ENCODE peak calls at places on chromosome 9, in four cellular contexts. One of them, this sample, is unnamed. For H3K4me1, the result is how much of the 10 kb centered on the place peaks cover.

GRCh38 chr9:89929721-89930480 is 325.1 kb downstream of the GADD45G start:
- DNase-seq in heart right ventricle: no peak
- DNase-seq in body of pancreas: peak
- DNase-seq in RWPE2: no peak
- DNase-seq in this sample: no peak

GRCh38 chr9:112174223-112174964 is 703 bp downstream of the SUSD1 start:
- DNase-seq in heart right ventricle: peak
- DNase-seq in body of pancreas: peak
- DNase-seq in RWPE2: no peak
- DNase-seq in this sample: peak

GRCh38 chr9:125125523-125125922 is 17.8 kb downstream of the SCAI start:
- DNase-seq in heart right ventricle: no peak
- DNase-seq in body of pancreas: no peak
- DNase-seq in RWPE2: no peak
- DNase-seq in this sample: no peak

GRCh38 chr9:80954521-80954920 is 734.8 kb downstream of the TLE1 start:
- DNase-seq in heart right ventricle: no peak
- DNase-seq in body of pancreas: no peak
- DNase-seq in RWPE2: no peak
- DNase-seq in this sample: no peak

GRCh38 chr9:102972780-102973179 is 22.4 kb upstream of the CYLC2 start:
- DNase-seq in heart right ventricle: no peak
- DNase-seq in body of pancreas: no peak
- DNase-seq in RWPE2: no peak
- DNase-seq in this sample: no peak

GRCh38 chr9:121498487-121499176 is 1.0 kb downstream of the GGTA1 start:
- DNase-seq in heart right ventricle: peak
- DNase-seq in body of pancreas: peak
- DNase-seq in RWPE2: no peak
- DNase-seq in this sample: no peak

GRCh38 chr9:14591411-14591810 is 101.8 kb downstream of the ZDHHC21 start:
- DNase-seq in heart right ventricle: no peak
- DNase-seq in body of pancreas: no peak
- DNase-seq in RWPE2: no peak
- DNase-seq in this sample: no peak

GRCh38 chr9:36873247-36873875 is 160.7 kb downstream of the PAX5 start:
- DNase-seq in heart right ventricle: peak
- DNase-seq in body of pancreas: peak
- DNase-seq in RWPE2: no peak
- DNase-seq in this sample: peak

GRCh38 chr9:12702160-12702758 is 9.1 kb downstream of the TYRP1 start:
- DNase-seq in heart right ventricle: peak
- DNase-seq in body of pancreas: peak
- DNase-seq in RWPE2: no peak
- DNase-seq in this sample: no peak

GRCh38 chr9:70324963-70325362 is 66.2 kb downstream of the SMC5 start:
- DNase-seq in heart right ventricle: no peak
- DNase-seq in body of pancreas: no peak
- DNase-seq in RWPE2: no peak
- DNase-seq in this sample: no peak

GRCh38 chr9:70049236-70049635 is 5.6 kb downstream of the MAMDC2 start:
- DNase-seq in heart right ventricle: no peak
- DNase-seq in body of pancreas: peak
- DNase-seq in RWPE2: no peak
- DNase-seq in this sample: no peak

GRCh38 chr9:99967457-99967856 is 61.0 kb downstream of the STX17 start:
- DNase-seq in heart right ventricle: no peak
- DNase-seq in body of pancreas: no peak
- DNase-seq in RWPE2: no peak
- DNase-seq in this sample: no peak

GRCh38 chr9:96619109-96619435 is 571 bp downstream of the CDC14B start:
- DNase-seq in heart right ventricle: peak
- DNase-seq in body of pancreas: no peak
- DNase-seq in RWPE2: no peak
- DNase-seq in this sample: no peak

GRCh38 chr9:3337515-3337914 is 188.3 kb downstream of the RFX3 start:
- DNase-seq in heart right ventricle: no peak
- DNase-seq in body of pancreas: peak
- DNase-seq in RWPE2: no peak
- DNase-seq in this sample: no peak

GRCh38 chr9:84583866-84584265 is 85.7 kb upstream of the NTRK2 start:
- DNase-seq in heart right ventricle: no peak
- DNase-seq in body of pancreas: no peak
- DNase-seq in RWPE2: no peak
- DNase-seq in this sample: no peak

GRCh38 chr9:101388507-101388993 is 3.7 kb upstream of the BAAT start:
- DNase-seq in heart right ventricle: no peak
- DNase-seq in body of pancreas: no peak
- DNase-seq in RWPE2: no peak
- DNase-seq in this sample: no peak

GRCh38 chr9:13719410-13719809 is 439.9 kb upstream of the MPDZ start:
- DNase-seq in heart right ventricle: no peak
- DNase-seq in body of pancreas: no peak
- DNase-seq in RWPE2: no peak
- DNase-seq in this sample: no peak

GRCh38 chr9:109206670-109207069 is 39.6 kb upstream of the FRRS1L start:
- DNase-seq in heart right ventricle: no peak
- DNase-seq in body of pancreas: no peak
- DNase-seq in RWPE2: no peak
- DNase-seq in this sample: no peak

GRCh38 chr9:121637441-121638222 is 13.8 kb upstream of the DAB2IP start:
- DNase-seq in heart right ventricle: no peak
- DNase-seq in body of pancreas: no peak
- DNase-seq in RWPE2: no peak
- DNase-seq in this sample: no peak

GRCh38 chr9:135280666-135281065 is 193.2 kb downstream of the OLFM1 start:
- DNase-seq in heart right ventricle: no peak
- DNase-seq in body of pancreas: no peak
- DNase-seq in RWPE2: no peak
- DNase-seq in this sample: no peak

GRCh38 chr9:119003882-119004617 is 365.2 kb downstream of the BRINP1 start:
- DNase-seq in heart right ventricle: no peak
- DNase-seq in body of pancreas: no peak
- DNase-seq in RWPE2: no peak
- DNase-seq in this sample: no peak

GRCh38 chr9:16278420-16278999 is 592.0 kb downstream of the BNC2 start:
- DNase-seq in heart right ventricle: no peak
- DNase-seq in body of pancreas: no peak
- DNase-seq in RWPE2: no peak
- DNase-seq in this sample: no peak

GRCh38 chr9:132216861-132217655 is 55.2 kb downstream of the NTNG2 start:
- DNase-seq in heart right ventricle: no peak
- DNase-seq in body of pancreas: peak
- DNase-seq in RWPE2: no peak
- DNase-seq in this sample: no peak

GRCh38 chr9:35814106-35814840 is 569 bp downstream of the HINT2 start:
- DNase-seq in heart right ventricle: peak
- DNase-seq in body of pancreas: peak
- DNase-seq in RWPE2: no peak
- DNase-seq in this sample: peak

GRCh38 chr9:74865177-74865576 is 22.5 kb downstream of the TRPM6 start:
- DNase-seq in heart right ventricle: no peak
- DNase-seq in body of pancreas: no peak
- DNase-seq in RWPE2: no peak
- DNase-seq in this sample: no peak

DNA sequence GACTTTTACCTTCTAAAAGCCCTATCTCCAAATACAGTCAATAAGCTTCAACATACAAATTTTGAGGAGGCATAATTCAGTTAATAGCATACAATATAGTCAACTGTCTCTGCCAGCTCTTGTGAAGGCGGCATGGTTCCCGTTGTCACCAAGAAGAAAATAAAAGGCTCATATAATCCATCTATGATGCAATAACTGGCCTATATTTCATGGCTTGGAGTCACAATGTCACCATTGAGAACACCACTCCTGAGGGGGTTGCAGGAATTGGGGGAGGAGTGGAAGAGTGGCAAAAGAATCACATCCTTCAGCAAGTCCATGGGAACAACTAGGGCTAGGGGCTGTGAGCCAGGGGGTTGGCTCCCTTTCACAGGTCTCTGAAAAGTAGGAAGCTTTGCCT is 16.0 kb upstream of the ASTN2 start:
- DNase-seq in heart right ventricle: no peak
- DNase-seq in body of pancreas: no peak
- DNase-seq in RWPE2: no peak
- DNase-seq in this sample: no peak
- H3K4me3 ChIP-seq in heart right ventricle: no peak
- H3K4me3 ChIP-seq in body of pancreas: no peak
- H3K4me3 ChIP-seq in RWPE2: no peak
- H3K4me3 ChIP-seq in this sample: no peak

GRCh38 chr9:6054280-6055099 is 39.1 kb upstream of the RANBP6 start:
- DNase-seq in heart right ventricle: peak
- DNase-seq in body of pancreas: peak
- DNase-seq in RWPE2: no peak
- DNase-seq in this sample: peak
- TF ChIP-seq CTCF in heart right ventricle: peak
- TF ChIP-seq CTCF in body of pancreas: peak
- TF ChIP-seq CTCF in RWPE2: no peak
- TF ChIP-seq CTCF in this sample: peak

GRCh38 chr9:107175826-107176500 is 107.1 kb upstream of the RAD23B start:
- DNase-seq in heart right ventricle: peak
- DNase-seq in body of pancreas: no peak
- DNase-seq in RWPE2: no peak
- DNase-seq in this sample: no peak

GRCh38 chr9:107177857-107178256 is 105.2 kb upstream of the RAD23B start:
- DNase-seq in heart right ventricle: no peak
- DNase-seq in body of pancreas: no peak
- DNase-seq in RWPE2: no peak
- DNase-seq in this sample: no peak

GRCh38 chr9:107178302-107178701 is 104.8 kb upstream of the RAD23B start:
- DNase-seq in heart right ventricle: no peak
- DNase-seq in body of pancreas: no peak
- DNase-seq in RWPE2: no peak
- DNase-seq in this sample: no peak

GRCh38 chr9:107177243-107177839 is 105.7 kb upstream of the RAD23B start:
- DNase-seq in heart right ventricle: no peak
- DNase-seq in body of pancreas: no peak
- DNase-seq in RWPE2: no peak
- DNase-seq in this sample: no peak

DNA sequence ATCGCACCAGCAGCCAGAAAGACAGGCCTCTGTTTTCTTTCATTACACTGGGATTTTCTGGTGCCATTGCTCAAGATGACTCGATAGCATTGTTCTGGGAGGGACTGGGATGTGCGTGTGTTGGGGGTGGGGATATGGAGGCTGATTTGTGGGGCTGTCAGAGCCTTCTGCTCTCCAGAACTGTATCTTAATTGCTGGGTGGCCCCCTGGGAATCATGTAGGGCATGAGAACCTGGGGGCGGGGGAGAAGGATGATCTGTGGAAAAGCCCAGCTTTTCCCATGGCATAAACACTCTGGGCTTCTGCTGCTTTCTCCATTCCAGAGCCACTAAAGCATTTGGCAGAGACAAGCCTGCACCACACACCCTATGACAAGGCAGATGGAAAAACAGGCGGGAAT is 106.4 kb upstream of the RAD23B start:
- DNase-seq in heart right ventricle: no peak
- DNase-seq in body of pancreas: no peak
- DNase-seq in RWPE2: no peak
- DNase-seq in this sample: no peak
- H3K4me1 ChIP-seq in heart right ventricle: under half
- H3K4me1 ChIP-seq in body of pancreas: under half
- H3K4me1 ChIP-seq in RWPE2: under half
- H3K4me1 ChIP-seq in this sample: under half

DNA sequence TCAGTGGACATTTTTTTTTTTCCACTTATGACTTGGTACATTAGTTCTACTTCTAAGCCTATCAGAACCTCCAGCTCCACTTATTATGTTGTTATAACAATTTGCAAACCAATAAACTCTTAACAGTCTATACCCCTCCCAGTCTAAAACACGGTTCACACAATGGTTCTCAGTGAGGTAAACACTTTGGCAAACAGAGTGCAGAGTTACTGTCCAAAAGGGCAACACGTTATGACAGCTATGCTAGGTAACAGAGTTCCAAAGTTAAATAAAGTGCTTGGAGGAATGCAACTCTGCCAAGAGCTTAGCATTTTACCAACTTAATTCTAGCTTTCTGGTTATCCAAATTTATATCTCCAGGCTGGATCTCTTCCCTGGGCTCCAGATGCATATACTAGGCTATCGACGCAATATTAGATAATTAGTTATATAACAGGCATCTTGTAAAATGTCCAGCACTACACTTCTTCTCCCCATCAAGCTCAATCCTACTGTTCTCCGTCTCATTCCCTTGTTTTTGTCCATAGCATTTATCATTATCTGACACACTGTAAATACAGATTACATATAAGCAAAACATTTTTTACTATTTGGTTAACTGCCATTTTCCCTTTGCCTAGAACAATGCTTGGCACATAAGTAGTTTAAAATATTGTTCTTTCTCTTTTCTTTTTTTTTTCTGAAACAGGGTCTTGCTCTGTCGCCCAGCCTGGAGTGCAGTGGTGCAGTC is 14.3 kb downstream of the FNBP1 start:
- DNase-seq in heart right ventricle: no peak
- DNase-seq in body of pancreas: no peak
- DNase-seq in RWPE2: no peak
- DNase-seq in this sample: no peak
- H3K4me3 ChIP-seq in heart right ventricle: no peak
- H3K4me3 ChIP-seq in body of pancreas: no peak
- H3K4me3 ChIP-seq in RWPE2: no peak
- H3K4me3 ChIP-seq in this sample: no peak